ENCODE peak calls at places on chromosomes 1 and 21, in seven cellular contexts. U is nephron progenitor cell; J is GDM1; Z is NCI-H226; A is ovary; D is activated naive CD4-positive, alpha-beta T cell treated with anti-CD3 and anti-CD28 coated beads for 36 hours; E is adipocyte. F is an unnamed sample.

GRCh38 chr1:29195875-29196274 is 14.2 kb upstream of the SRSF4 start:
- DNase-seq in U (no peak), J (no peak), Z (no peak), A (no peak), D (no peak), E (no peak), F (no peak)

GRCh38 chr21:20617130-20617529 is 381.1 kb upstream of the NCAM2 start:
- DNase-seq in U (no peak), J (no peak), Z (no peak), A (no peak), D (no peak), E (no peak), F (no peak)

GRCh38 chr1:196933531-196934189 is 9.9 kb upstream of the CFHR2 start:
- DNase-seq in U (no peak), J (no peak), Z (no peak), A (peak; percentile 16), D (no peak), E (no peak), F (no peak)

GRCh38 chr1:96292141-96292540 is 429.4 kb upstream of the PTBP2 start:
- DNase-seq in U (no peak), J (no peak), Z (no peak), A (no peak), D (no peak), E (no peak), F (no peak)

GRCh38 chr1:94326329-94326728 is 88.9 kb upstream of the ARHGAP29 start:
- DNase-seq in U (peak; percentile 6), J (no peak), Z (peak; percentile 58), A (no peak), D (no peak), E (peak; percentile 58), F (no peak)

GRCh38 chr1:242057745-242058115 is 58.8 kb upstream of the MAP1LC3C start:
- DNase-seq in U (no peak), J (no peak), Z (no peak), A (no peak), D (no peak), E (no peak), F (no peak)

GRCh38 chr1:167856711-167857418 is 57.1 kb downstream of the ADCY10 start:
- DNase-seq in U (no peak), J (no peak), Z (no peak), A (no peak), D (no peak), E (no peak), F (no peak)

GRCh38 chr1:50110656-50111055 is 1.9 kb downstream of the ELAVL4 start:
- DNase-seq in U (no peak), J (no peak), Z (no peak), A (no peak), D (no peak), E (no peak), F (no peak)

GRCh38 chr21:15483138-15483780 is 246.5 kb upstream of the USP25 start:
- DNase-seq in U (peak; percentile 91), J (peak; percentile 94), Z (peak; percentile 72), A (peak; percentile 87), D (peak; percentile 89), E (peak; percentile 94), F (peak; percentile 12)

F was measured in GM12891.